ENCODE peak calls at places on chromosomes 12 and 14, in eight cellular contexts. M is HT1080, W is thoracic aorta, F is Caco-2, J is T-helper 1 cell, X is nephron progenitor cell, S is G401, Q is HEK293T. H is an unnamed sample.

GRCh38 chr12:106251636-106252035 is 3.8 kb upstream of the CKAP4 start:
- DNase-seq in J (no peak), Q (peak; percentile 33), M (peak; percentile 26), F (no peak), S (no peak), W (no peak), X (peak; percentile 26), H (peak; percentile 4)

GRCh38 chr14:105484069-105484996 is 2.4 kb upstream of the CRIP1 start:
- DNase-seq in M (no peak), W (no peak), X (no peak), J (peak; percentile 65), Q (no peak), F (no peak), S (no peak), H (no peak)

GRCh38 chr14:77097006-77097688 is 911 bp upstream of the CIPC start:
- DNase-seq in Q (no peak), F (no peak), M (peak; percentile 21), W (no peak), X (no peak), J (no peak), S (peak; percentile 51), H (peak; percentile 57)

GRCh38 chr14:62301076-62301475 is 538.9 kb downstream of the SNAPC1 start:
- DNase-seq in J (no peak), X (no peak), S (no peak), W (no peak), M (peak; percentile 8), Q (no peak), F (no peak), H (no peak)

GRCh38 chr12:47591387-47591786 is 114.4 kb downstream of the RPAP3 start:
- DNase-seq in M (no peak), Q (no peak), X (no peak), W (no peak), F (no peak), J (no peak), S (no peak), H (no peak)

GRCh38 chr12:13211859-13212664 is 15.5 kb downstream of the EMP1 start:
- DNase-seq in W (no peak), J (peak; percentile 46), F (peak; percentile 83), M (peak; percentile 72), X (peak; percentile 68), Q (peak; percentile 62), S (peak; percentile 82), H (peak; percentile 77)

GRCh38 chr14:54803926-54804719 is 98.5 kb downstream of the GCH1 start:
- DNase-seq in J (no peak), W (no peak), S (no peak), Q (no peak), M (peak; percentile 54), F (no peak), X (no peak), H (no peak)

GRCh38 chr12:49871263-49871561 is 28.3 kb upstream of the BCDIN3D start:
- DNase-seq in X (no peak), M (no peak), W (no peak), F (no peak), J (no peak), Q (no peak), S (no peak), H (no peak)

GRCh38 chr14:49467091-49467490 is 119.1 kb downstream of the RPS29 start:
- DNase-seq in W (no peak), Q (no peak), M (no peak), F (no peak), S (no peak), J (no peak), X (no peak), H (no peak)

GRCh38 chr12:75722714-75723200 is 211.3 kb upstream of the KRR1 start:
- DNase-seq in X (no peak), F (no peak), J (no peak), W (peak; percentile 19), M (peak; percentile 89), S (peak; percentile 93), Q (no peak), H (peak; percentile 88)

GRCh38 chr14:92464716-92465115 is 48.9 kb upstream of the RIN3 start:
- DNase-seq in S (no peak), J (no peak), Q (no peak), M (no peak), W (no peak), F (no peak), X (no peak), H (no peak)

GRCh38 chr12:94149781-94150482 is 1.6 kb downstream of the PLXNC1 start:
- DNase-seq in J (no peak), W (no peak), F (no peak), S (peak; percentile 61), Q (no peak), X (peak; percentile 66), M (no peak), H (no peak)

GRCh38 chr14:64760146-64760755 is 56.0 kb downstream of the PLEKHG3 start:
- DNase-seq in F (peak; percentile 70), X (peak; percentile 80), Q (peak; percentile 82), M (peak; percentile 54), J (peak; percentile 49), W (no peak), S (peak; percentile 77), H (peak; percentile 49)

GRCh38 chr14:67567654-67568053 is 32.4 kb downstream of the PIGH start:
- DNase-seq in W (no peak), S (peak; percentile 43), F (no peak), X (no peak), M (no peak), Q (no peak), J (no peak), H (peak; percentile 80)

GRCh38 chr14:56073783-56074182 is 44.4 kb upstream of the PELI2 start:
- DNase-seq in W (no peak), J (no peak), M (no peak), S (no peak), F (no peak), X (no peak), Q (no peak), H (no peak)

GRCh38 chr12:124497658-124498057 is 69.8 kb downstream of the NCOR2 start:
- DNase-seq in Q (no peak), X (no peak), J (no peak), M (no peak), W (peak; percentile 64), S (peak; percentile 48), F (no peak), H (no peak)

GRCh38 chr12:47811581-47812484 is 7.9 kb downstream of the HDAC7 start:
- DNase-seq in F (no peak), S (no peak), X (no peak), Q (no peak), M (peak; percentile 78), J (no peak), W (peak; percentile 78), H (no peak)

GRCh38 chr14:45940318-45940717 is 687.3 kb upstream of the MIS18BP1 start:
- DNase-seq in F (no peak), X (no peak), W (no peak), S (no peak), J (no peak), Q (no peak), M (no peak), H (peak; percentile 43)

GRCh38 chr12:31297572-31298509 is 28.1 kb downstream of the SINHCAF start:
- DNase-seq in X (no peak), Q (no peak), F (no peak), S (no peak), J (no peak), W (no peak), M (no peak), H (no peak)

GRCh38 chr14:93161411-93161940 is 23.2 kb downstream of the MOAP1 start:
- DNase-seq in S (no peak), F (no peak), X (no peak), Q (no peak), M (no peak), W (no peak), J (no peak), H (no peak)

GRCh38 chr12:52296572-52297215 is 5.4 kb upstream of the KRT81 start:
- DNase-seq in Q (no peak), X (no peak), S (no peak), M (no peak), J (no peak), W (no peak), F (no peak), H (no peak)

GRCh38 chr14:104865631-104866441 is 768 bp downstream of the CEP170B start:
- DNase-seq in S (peak; percentile 56), J (peak; percentile 21), W (no peak), F (peak; percentile 67), M (peak; percentile 73), Q (peak; percentile 63), X (peak; percentile 70), H (peak; percentile 61)

GRCh38 chr12:99131761-99132199 is 486.7 kb downstream of the APAF1 start:
- DNase-seq in X (peak; percentile 54), M (peak; percentile 46), W (no peak), F (no peak), S (peak; percentile 73), J (no peak), Q (peak; percentile 12), H (no peak)

GRCh38 chr14:74144789-74145188 is 60.0 kb downstream of the LIN52 start:
- DNase-seq in Q (no peak), J (no peak), S (no peak), M (no peak), F (no peak), X (no peak), W (no peak), H (no peak)

GRCh38 chr12:6228535-6229223 is 28.5 kb downstream of the CD9 start:
- DNase-seq in F (no peak), W (no peak), M (no peak), X (no peak), J (no peak), S (no peak), Q (no peak), H (peak; percentile 52)

GRCh38 chr12:109558374-109559199 is 14.7 kb downstream of the MMAB start:
- DNase-seq in X (no peak), M (no peak), S (no peak), F (no peak), J (no peak), Q (no peak), W (no peak), H (no peak)

GRCh38 chr12:57332646-57333312 is 81.8 kb upstream of the STAC3 start:
- DNase-seq in S (no peak), J (no peak), X (no peak), F (no peak), M (peak; percentile 24), W (no peak), Q (no peak), H (peak; percentile 67)

GRCh38 chr14:33836203-33836894 is 114.5 kb downstream of the EGLN3 start:
- DNase-seq in J (no peak), W (no peak), X (no peak), M (no peak), F (no peak), S (peak; percentile 62), Q (no peak), H (no peak)

GRCh38 chr12:115402443-115403170 is 718.6 kb upstream of the TBX3 start:
- DNase-seq in Q (no peak), M (no peak), W (no peak), J (no peak), S (no peak), X (no peak), F (no peak), H (no peak)

GRCh38 chr14:43894534-43894933 is 612.5 kb downstream of the FSCB start:
- DNase-seq in S (no peak), X (no peak), F (no peak), W (no peak), J (no peak), M (peak; percentile 31), Q (peak; percentile 25), H (peak; percentile 56)

GRCh38 chr12:106327256-106327852 is 24.8 kb downstream of the TCP11L2 start:
- DNase-seq in S (no peak), F (no peak), W (no peak), Q (no peak), X (no peak), M (no peak), J (no peak), H (no peak)

GRCh38 chr12:71128191-71128590 is 29.6 kb downstream of the TSPAN8 start:
- DNase-seq in S (no peak), M (no peak), Q (no peak), F (no peak), J (no peak), W (no peak), X (no peak), H (no peak)

GRCh38 chr14:102659797-102660196 is 67.3 kb downstream of the RCOR1 start:
- DNase-seq in J (no peak), X (no peak), M (peak; percentile 52), Q (no peak), F (no peak), S (no peak), W (no peak), H (peak; percentile 47)

H was measured in PC-3.